ENCODE peak calls at places on chromosomes 4 and X, in four cellular contexts. X is K562, Q is H1, R is HepG2. L is an unnamed sample.

GRCh38 chr4:70183168-70183939 is 12.2 kb upstream of the ODAM start:
- DNase-seq in X (peak), Q (peak), R (peak), L (no peak)

GRCh38 chr4:124948976-124949597 is 236.6 kb upstream of the ANKRD50 start:
- DNase-seq in X (no peak), Q (no peak), R (no peak), L (no peak)

GRCh38 chr4:113300384-113301011 is 251.0 kb downstream of the ANK2 start:
- DNase-seq in X (no peak), Q (no peak), R (peak), L (no peak)

GRCh38 chrX:40573763-40574162 is 7.0 kb upstream of the ATP6AP2 start:
- DNase-seq in X (no peak), Q (peak), R (peak), L (no peak)

GRCh38 chr4:62644372-62644771 is 1444.2 kb downstream of the ADGRL3 start:
- DNase-seq in X (no peak), Q (no peak), R (peak), L (no peak)

GRCh38 chrX:12013220-12013619 is 125.1 kb upstream of the FRMPD4 start:
- DNase-seq in X (no peak), Q (no peak), R (no peak), L (no peak)

GRCh38 chr4:66688674-66689073 is 856.6 kb downstream of the CENPC start:
- DNase-seq in X (no peak), Q (no peak), R (no peak), L (no peak)

GRCh38 chr4:158190736-158191135 is 17.9 kb upstream of the GASK1B start:
- DNase-seq in X (no peak), Q (no peak), R (no peak), L (no peak)

GRCh38 chr4:141047228-141047884 is 85.9 kb downstream of the RNF150 start:
- DNase-seq in X (no peak), Q (no peak), R (no peak), L (no peak)

GRCh38 chr4:119118397-119118796 is 17.2 kb upstream of the MYOZ2 start:
- DNase-seq in X (no peak), Q (no peak), R (no peak), L (no peak)

GRCh38 chr4:113433116-113433515 is 328.4 kb downstream of the CAMK2D start:
- DNase-seq in X (no peak), Q (no peak), R (no peak), L (no peak)

GRCh38 chr4:13640149-13640671 is 12.7 kb upstream of the BOD1L1 start:
- DNase-seq in X (no peak), Q (no peak), R (no peak), L (no peak)

GRCh38 chrX:49276671-49277519 is 7.3 kb downstream of the PPP1R3F start:
- DNase-seq in X (no peak), Q (no peak), R (no peak), L (no peak)

GRCh38 chr4:73222466-73223257 is 35.9 kb downstream of the ANKRD17 start:
- DNase-seq in X (peak), Q (no peak), R (peak), L (peak)

GRCh38 chr4:28948501-28948900 is 1771.7 kb upstream of the PCDH7 start:
- DNase-seq in X (no peak), Q (no peak), R (no peak), L (no peak)

GRCh38 chr4:182268966-182269365 is 25.8 kb downstream of the TENM3 start:
- DNase-seq in X (no peak), Q (no peak), R (no peak), L (no peak)

GRCh38 chr4:7803992-7804758 is 135.5 kb downstream of the AFAP1 start:
- DNase-seq in X (peak), Q (peak), R (peak), L (no peak)

GRCh38 chrX:142702749-142703148 is 323.0 kb upstream of the SPANXN4 start:
- DNase-seq in X (no peak), Q (no peak), R (no peak), L (no peak)

GRCh38 chr4:121053601-121054143 is 18.7 kb downstream of the NDNF start:
- DNase-seq in X (no peak), Q (no peak), R (no peak), L (no peak)

GRCh38 chr4:145945431-145946155 is 7.0 kb upstream of the ZNF827 start:
- DNase-seq in X (no peak), Q (no peak), R (no peak), L (no peak)

GRCh38 chr4:85783483-85783882 is 308.5 kb downstream of the ARHGAP24 start:
- DNase-seq in X (no peak), Q (no peak), R (no peak), L (no peak)

GRCh38 chrX:11435568-11435967 is 142.4 kb downstream of the AMELX start:
- DNase-seq in X (no peak), Q (no peak), R (no peak), L (no peak)

GRCh38 chr4:118749347-118749988 is 64.3 kb downstream of the METTL14 start:
- DNase-seq in X (no peak), Q (no peak), R (no peak), L (no peak)

GRCh38 chrX:19579485-19579884 is 64.2 kb upstream of the MAP3K15 start:
- DNase-seq in X (no peak), Q (no peak), R (no peak), L (no peak)

GRCh38 chrX:134949271-134949670 is 41.5 kb upstream of the SMIM10 start:
- DNase-seq in X (no peak), Q (no peak), R (peak), L (no peak)

GRCh38 chrX:17412692-17413091 is 37.7 kb downstream of the NHS start:
- DNase-seq in X (no peak), Q (no peak), R (no peak), L (no peak)

GRCh38 chr4:99028187-99028586 is 32.7 kb downstream of the METAP1 start:
- DNase-seq in X (no peak), Q (no peak), R (peak), L (no peak)

GRCh38 chrX:135985123-135985973 is at the start of gene SLC9A6:
- DNase-seq in X (peak), Q (peak), R (peak), L (no peak)

GRCh38 chrX:50458483-50458882 is 12.1 kb downstream of the DGKK start:
- DNase-seq in X (no peak), Q (no peak), R (no peak), L (no peak)

GRCh38 chr4:43690121-43690520 is 758.5 kb downstream of the KCTD8 start:
- DNase-seq in X (no peak), Q (no peak), R (no peak), L (no peak)

GRCh38 chr4:121863787-121864186 is 6.5 kb downstream of the BBS7 start:
- DNase-seq in X (peak), Q (no peak), R (no peak), L (no peak)

GRCh38 chrX:154750301-154751120 is at the start of gene GAB3:
- DNase-seq in X (no peak), Q (peak), R (no peak), L (no peak)

GRCh38 chr4:118911162-118911791 is 22.6 kb downstream of the SYNPO2 start:
- DNase-seq in X (no peak), Q (no peak), R (no peak), L (no peak)

GRCh38 chrX:10602646-10603045 is 17.7 kb downstream of the MID1 start:
- DNase-seq in X (no peak), Q (no peak), R (no peak), L (no peak)

GRCh38 chrX:76202471-76202870 is 29.6 kb downstream of the PBDC1 start:
- DNase-seq in X (no peak), Q (no peak), R (no peak), L (no peak)

GRCh38 chr4:72909461-72909860 is 160.1 kb downstream of the COX18 start:
- DNase-seq in X (peak), Q (peak), R (peak), L (no peak)

DNA sequence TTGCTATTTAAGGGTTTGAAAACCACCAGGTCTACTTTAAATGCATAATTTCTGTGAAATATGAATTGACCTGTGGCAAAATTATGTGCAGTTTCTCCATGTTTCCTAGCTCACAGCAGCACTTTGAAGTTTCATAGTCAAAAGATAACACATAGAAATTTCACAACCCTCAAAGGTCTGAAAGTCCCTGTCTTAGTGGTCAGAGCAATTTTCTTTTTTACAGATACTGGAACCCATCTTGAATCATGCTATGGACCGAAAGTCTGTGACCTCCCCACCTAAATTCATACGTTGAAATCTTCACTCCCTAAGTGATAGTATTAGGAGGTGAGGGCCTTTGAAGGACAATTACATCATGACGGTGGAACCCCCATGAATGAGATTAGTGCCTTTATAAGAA is 240.4 kb upstream of the BMP3 start:
- DNase-seq in X (no peak), Q (no peak), R (no peak), L (no peak)
- TF ChIP-seq BRCA1 in X (no peak), Q (no peak), R (no peak), L (no peak)

DNA sequence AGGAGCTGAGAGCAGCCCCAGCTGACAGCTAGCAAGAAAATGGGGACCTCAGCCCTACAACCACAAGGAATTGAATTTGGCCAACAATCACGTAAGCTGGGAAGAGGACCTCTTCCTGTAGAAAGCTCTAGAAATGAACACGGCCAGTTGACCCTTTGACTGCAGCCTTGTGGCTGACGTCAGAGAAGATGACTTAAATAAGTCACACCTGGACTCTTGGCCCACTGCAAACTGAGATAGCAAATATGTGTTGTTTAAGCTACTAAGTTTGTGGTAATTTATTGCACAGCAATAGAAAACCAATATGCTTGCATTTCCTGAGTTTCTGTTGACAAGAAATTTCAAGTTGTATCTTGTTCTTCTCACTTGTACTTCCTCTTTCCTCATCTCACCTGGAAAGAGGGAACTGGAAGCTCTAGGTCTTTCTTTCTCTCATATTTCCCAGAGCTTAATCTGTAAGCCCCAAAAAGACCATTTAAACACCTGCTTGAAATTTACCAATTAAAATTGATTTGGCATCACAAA is 18.8 kb downstream of the PRKG2 start:
- DNase-seq in X (no peak), Q (no peak), R (no peak), L (no peak)
- TF ChIP-seq BRCA1 in X (no peak), Q (no peak), R (no peak), L (no peak)

GRCh38 chrX:131802836-131803626 is 220.1 kb upstream of the STK26 start:
- DNase-seq in X (peak), Q (peak), R (no peak), L (peak)
- TF ChIP-seq BRCA1 in X (no peak), Q (no peak), R (no peak), L (no peak)

GRCh38 chr4:6324999-6325790 is 55.5 kb downstream of the WFS1 start:
- DNase-seq in X (no peak), Q (no peak), R (no peak), L (no peak)
- TF ChIP-seq BRCA1 in X (no peak), Q (no peak), R (no peak), L (no peak)